ENCODE peak calls at places on chromosomes 11 and 22, in four cellular contexts. M is NT2/D1, X is hepatocyte, N is lung. U is an unnamed sample.

GRCh38 chr11:114587398-114587953 is 8.1 kb downstream of the NXPE4 start:
- DNase-seq in X (no peak), M (no peak), N (no peak), U (no peak)

GRCh38 chr22:50274311-50274710 is 4.1 kb upstream of the MAPK11 start:
- DNase-seq in M (no peak), X (peak; percentile 79), N (no peak), U (peak; percentile 78)

GRCh38 chr22:47171441-47172221 is 409.2 kb downstream of the TBC1D22A start:
- DNase-seq in M (no peak), X (no peak), N (no peak), U (no peak)

GRCh38 chr11:8812438-8812837 is 98.6 kb upstream of the AKIP1 start:
- DNase-seq in M (no peak), N (peak; percentile 83), X (no peak), U (no peak)

GRCh38 chr22:48675828-48676145 is 1151.9 kb downstream of the BRD1 start:
- DNase-seq in N (no peak), X (no peak), M (no peak), U (no peak)

GRCh38 chr11:15688351-15688792 is 573.6 kb downstream of the INSC start:
- DNase-seq in N (no peak), X (no peak), M (no peak), U (no peak)

GRCh38 chr11:100445231-100445735 is 241.8 kb upstream of the ARHGAP42 start:
- DNase-seq in M (no peak), N (no peak), X (no peak), U (peak; percentile 59)

GRCh38 chr11:95611827-95612226 is 177.8 kb downstream of the FAM76B start:
- DNase-seq in N (no peak), X (no peak), M (no peak), U (no peak)

GRCh38 chr11:20127671-20128527 is 32.4 kb downstream of the DBX1 start:
- DNase-seq in X (peak; percentile 88), N (peak; percentile 69), M (peak; percentile 64), U (peak; percentile 68)

GRCh38 chr22:41782316-41782715 is 18.2 kb upstream of the CCDC134 start:
- DNase-seq in X (no peak), N (no peak), M (no peak), U (no peak)

DNA sequence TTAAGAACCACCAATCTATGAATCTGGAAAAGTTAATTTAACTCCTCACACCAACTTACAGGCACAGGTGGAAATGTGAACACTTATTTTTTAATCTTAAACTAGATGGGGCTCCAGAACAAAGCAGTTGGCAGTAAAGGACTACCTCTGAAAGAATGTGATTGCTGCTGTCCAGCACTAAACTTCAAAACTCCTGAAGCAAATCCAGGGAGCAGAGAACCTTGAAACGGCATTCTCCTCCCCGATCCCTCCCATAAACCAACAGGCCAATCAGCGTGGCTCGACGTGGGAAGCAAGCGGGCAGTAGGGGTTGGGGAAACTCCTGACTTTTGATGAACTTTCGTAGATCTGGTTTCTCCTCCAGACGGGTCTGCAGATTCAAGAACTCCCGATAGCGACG is 5.0 kb downstream of the SNX19 start:
- DNase-seq in X (no peak), M (no peak), N (no peak), U (no peak)
- H3K36me3 ChIP-seq in X (no peaks in the 10 kb centered on the region), M (peaks cover 65% of the 10 kb centered on the region), N (peaks cover 30% of the 10 kb centered on the region), U (peaks cover 36% of the 10 kb centered on the region)

GRCh38 chr11:2169001-2169370 is 2.6 kb downstream of the TH start:
- DNase-seq in M (no peak), N (no peak), X (no peak), U (no peak)
- H3K27me3 ChIP-seq in M (no peaks in the 10 kb centered on the region), N (no peaks in the 10 kb centered on the region), X (no peaks in the 10 kb centered on the region), U (no peaks in the 10 kb centered on the region)

GRCh38 chr11:133913761-133914160 is 43.0 kb downstream of the IGSF9B start:
- DNase-seq in M (no peak), N (no peak), X (no peak), U (no peak)
- H3K36me3 ChIP-seq in M (peaks cover 50% of the 10 kb centered on the region), N (peaks cover 5% of the 10 kb centered on the region), X (no peaks in the 10 kb centered on the region), U (no peaks in the 10 kb centered on the region)

GRCh38 chr11:2197771-2198520 is 26.3 kb upstream of the TH start:
- DNase-seq in M (no peak), N (no peak), X (no peak), U (no peak)

GRCh38 chr11:2198621-2199365 is 27.2 kb upstream of the TH start:
- DNase-seq in N (no peak), M (no peak), X (no peak), U (no peak)

GRCh38 chr11:2195756-2196088 is 24.1 kb upstream of the TH start:
- DNase-seq in M (no peak), X (no peak), N (no peak), U (no peak)

GRCh38 chr11:2194877-2195755 is 23.5 kb upstream of the TH start:
- DNase-seq in M (peak; percentile 39), N (no peak), X (peak; percentile 65), U (peak; percentile 36)

DNA sequence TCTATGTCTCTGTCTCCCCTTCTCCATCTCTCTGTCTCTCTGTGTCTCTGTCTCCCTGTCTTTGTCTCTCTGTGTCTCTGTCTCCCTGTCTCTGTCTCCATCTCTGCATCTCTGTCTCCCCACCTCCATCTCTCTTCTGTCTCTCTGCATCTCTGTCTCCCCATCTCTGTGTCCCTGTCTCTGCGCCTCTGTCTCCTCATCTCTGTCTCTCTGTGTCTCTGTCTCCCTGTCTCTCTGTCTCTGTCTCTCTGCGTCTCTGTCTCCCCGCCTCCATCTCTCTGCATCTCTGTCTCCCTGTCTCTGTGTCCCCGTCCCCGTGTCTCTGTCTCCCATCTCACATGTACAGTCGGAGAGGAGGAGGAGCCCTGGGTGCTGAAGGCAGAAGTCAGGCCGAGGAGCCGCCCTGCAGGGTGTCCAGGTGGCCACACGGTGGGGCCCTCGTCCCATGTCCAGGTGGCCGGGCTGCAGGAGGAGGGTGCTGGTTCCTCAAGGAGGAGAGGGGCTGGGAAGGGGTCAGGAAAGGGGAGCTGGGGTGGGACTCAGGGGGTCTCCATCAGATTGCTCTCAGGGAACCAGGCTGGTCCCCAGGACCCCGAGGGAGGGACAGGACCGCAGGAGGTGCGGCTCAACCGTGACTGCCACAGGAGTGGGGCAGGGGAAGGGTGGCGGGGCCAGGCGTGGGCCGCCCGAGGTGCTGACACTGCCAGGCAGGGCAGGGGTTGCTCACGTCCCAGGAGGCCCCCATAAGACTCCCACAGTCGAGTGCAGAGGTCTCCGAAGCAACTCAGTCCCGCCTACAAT is 25.6 kb upstream of the TH start:
- DNase-seq in X (peak; percentile 93), N (peak; percentile 73), M (peak; percentile 66), U (peak; percentile 58)
- H3K27me3 ChIP-seq in X (no peaks in the 10 kb centered on the region), N (no peaks in the 10 kb centered on the region), M (peaks cover 15% of the 10 kb centered on the region), U (no peaks in the 10 kb centered on the region)

GRCh38 chr11:11709447-11710239 is 87.8 kb upstream of the GALNT18 start:
- DNase-seq in N (no peak), X (no peak), M (no peak), U (no peak)
- H3K36me3 ChIP-seq in N (no peaks in the 10 kb centered on the region), X (no peaks in the 10 kb centered on the region), M (no peaks in the 10 kb centered on the region), U (no peaks in the 10 kb centered on the region)

DNA sequence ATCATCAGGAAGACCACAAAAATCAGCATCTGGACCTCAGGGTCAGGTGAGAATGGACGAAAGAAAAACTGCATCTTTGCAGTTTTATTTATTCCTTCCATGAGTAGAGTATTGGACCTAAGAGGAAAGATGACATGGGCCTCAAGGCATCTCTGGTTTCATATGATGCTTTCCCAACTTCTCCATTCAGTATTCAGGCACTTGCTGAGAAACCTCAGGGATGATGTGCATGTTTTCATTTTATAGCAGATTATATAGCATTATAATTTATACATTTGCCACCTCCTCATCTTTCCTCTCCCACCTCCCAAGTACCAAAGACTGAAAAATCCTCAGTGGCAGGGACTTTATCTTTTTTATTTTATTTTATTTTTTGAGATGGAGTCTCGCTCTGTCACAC is at the start of gene OR10V1:
- DNase-seq in M (no peak), N (no peak), X (no peak), U (no peak)
- H3K27me3 ChIP-seq in M (no peaks in the 10 kb centered on the region), N (no peaks in the 10 kb centered on the region), X (no peaks in the 10 kb centered on the region), U (peaks cover 21% of the 10 kb centered on the region)

GRCh38 chr11:133038850-133039249 is 493.5 kb downstream of the OPCML start:
- DNase-seq in N (no peak), M (no peak), X (no peak), U (no peak)
- H3K36me3 ChIP-seq in N (no peaks in the 10 kb centered on the region), M (no peaks in the 10 kb centered on the region), X (no peaks in the 10 kb centered on the region), U (no peaks in the 10 kb centered on the region)